ENCODE peak calls at places on chromosomes 4 and X, in five cellular contexts. F is A549, T is K562, E is GM12878, S is HepG2. G is an unnamed sample.

GRCh38 chrX:103531002-103531401 is 11.7 kb upstream of the RAB40A start:
- DNase-seq in F (no peak), E (no peak), S (no peak), T (no peak), G (no peak)

GRCh38 chr4:118032691-118033090 is 1.6 kb upstream of the NDST3 start:
- DNase-seq in F (no peak), T (no peak), S (no peak), E (no peak), G (peak; percentile 12)

GRCh38 chr4:141339966-141340365 is 119.3 kb downstream of the ZNF330 start:
- DNase-seq in S (no peak), F (no peak), E (no peak), T (no peak), G (no peak)

GRCh38 chrX:108945883-108946523 is 209.6 kb upstream of the IRS4 start:
- DNase-seq in S (no peak), F (no peak), E (no peak), T (no peak), G (no peak)

GRCh38 chr4:123421227-123421941 is 24.8 kb downstream of the SPRY1 start:
- DNase-seq in S (no peak), E (no peak), T (no peak), F (no peak), G (no peak)

GRCh38 chrX:110746014-110746413 is 49.6 kb downstream of the CHRDL1 start:
- DNase-seq in T (no peak), S (no peak), E (no peak), F (no peak), G (no peak)

GRCh38 chr4:186018756-186019155 is 50.2 kb upstream of the TLR3 start:
- DNase-seq in S (no peak), E (no peak), T (no peak), F (no peak), G (no peak)

GRCh38 chrX:153507484-153508178 is 9.8 kb upstream of the ATP2B3 start:
- DNase-seq in S (peak; percentile 27), T (peak; percentile 89), F (peak; percentile 88), E (no peak), G (peak; percentile 86)

GRCh38 chrX:38754102-38754790 is 47.0 kb upstream of the MID1IP1 start:
- DNase-seq in S (peak; percentile 19), T (peak; percentile 39), E (peak; percentile 31), F (no peak), G (peak; percentile 12)

GRCh38 chr4:139501531-139502311 is 47.8 kb downstream of the RAB33B start:
- DNase-seq in T (no peak), S (no peak), E (no peak), F (no peak), G (no peak)

GRCh38 chr4:3047464-3048286 is 26.7 kb downstream of the HTT-AS start:
- DNase-seq in F (peak; percentile 16), S (peak; percentile 57), T (peak; percentile 53), E (peak; percentile 99), G (peak; percentile 87)

GRCh38 chrX:18129694-18130093 is 91.0 kb downstream of the BEND2 start:
- DNase-seq in E (peak; percentile 2), T (no peak), F (no peak), S (no peak), G (no peak)

GRCh38 chr4:76373919-76374552 is 46.9 kb downstream of the CCDC158 start:
- DNase-seq in T (no peak), S (no peak), F (no peak), E (no peak), G (no peak)

GRCh38 chr4:95758001-95758400 is 81.9 kb upstream of the PDHA2 start:
- DNase-seq in T (no peak), F (no peak), S (no peak), E (no peak), G (no peak)

GRCh38 chrX:155148724-155149537 is 67.3 kb upstream of the VBP1 start:
- DNase-seq in S (peak; percentile 15), T (peak; percentile 23), E (no peak), F (peak; percentile 5), G (peak; percentile 17)

GRCh38 chr4:59973496-59973895 is 1226.6 kb upstream of the ADGRL3 start:
- DNase-seq in E (no peak), S (no peak), F (no peak), T (no peak), G (no peak)

GRCh38 chr4:88989990-88990389 is 67.0 kb downstream of the FAM13A start:
- DNase-seq in E (no peak), T (no peak), F (no peak), S (no peak), G (no peak)

GRCh38 chrX:45699158-45699557 is 498.5 kb upstream of the DIPK2B start:
- DNase-seq in F (no peak), T (no peak), S (peak; percentile 0), E (no peak), G (no peak)

GRCh38 chr4:95507147-95507546 is 41.6 kb downstream of the UNC5C start:
- DNase-seq in T (no peak), F (no peak), S (no peak), E (no peak), G (no peak)

GRCh38 chrX:13088155-13088485 is 43.7 kb upstream of the FAM9C start:
- DNase-seq in S (no peak), F (no peak), T (no peak), E (no peak), G (no peak)

GRCh38 chr4:176778491-176778890 is 14.2 kb downstream of the VEGFC start:
- DNase-seq in T (no peak), F (no peak), E (no peak), S (no peak), G (no peak)

GRCh38 chr4:99949999-99950912 is at the start of gene H2AZ1:
- DNase-seq in E (peak; percentile 92), F (peak; percentile 93), S (peak; percentile 97), T (peak; percentile 97), G (peak; percentile 98)

GRCh38 chrX:52852110-52852872 is 15.6 kb downstream of the XAGE3 start:
- DNase-seq in S (no peak), T (no peak), F (no peak), E (no peak), G (no peak)

GRCh38 chrX:24902808-24903207 is 113.0 kb downstream of the ARX start:
- DNase-seq in F (no peak), E (no peak), S (no peak), T (no peak), G (no peak)

GRCh38 chr4:61994036-61994435 is 793.9 kb downstream of the ADGRL3 start:
- DNase-seq in E (no peak), S (no peak), T (no peak), F (no peak), G (no peak)

GRCh38 chrX:35098419-35098818 is 155.8 kb downstream of the FAM47B start:
- DNase-seq in E (no peak), T (no peak), S (no peak), F (no peak), G (no peak)

GRCh38 chr4:73870778-73871177 is 1.6 kb downstream of the CXCL1 start:
- DNase-seq in T (no peak), E (no peak), S (no peak), F (no peak), G (no peak)

GRCh38 chr4:138400528-138400927 is 158.4 kb upstream of the SLC7A11 start:
- DNase-seq in S (no peak), F (no peak), E (no peak), T (no peak), G (no peak)

GRCh38 chr4:67483868-67484602 is 61.3 kb downstream of the CENPC start:
- DNase-seq in T (no peak), S (no peak), F (no peak), E (no peak), G (peak; percentile 28)

GRCh38 chr4:163167333-163167626 is 590 bp upstream of the NAF1 start:
- DNase-seq in E (no peak), T (no peak), S (no peak), F (no peak), G (no peak)

GRCh38 chr4:163166041-163166579 is 580 bp downstream of the NAF1 start:
- DNase-seq in T (peak; percentile 52), F (peak; percentile 13), E (no peak), S (peak; percentile 26), G (peak; percentile 45)

GRCh38 chr4:163164591-163164990 is 2.1 kb downstream of the NAF1 start:
- DNase-seq in S (no peak), E (no peak), F (no peak), T (no peak), G (no peak)

GRCh38 chr4:163164110-163164509 is 2.6 kb downstream of the NAF1 start:
- DNase-seq in S (no peak), E (no peak), T (no peak), F (no peak), G (no peak)

GRCh38 chr4:163165217-163166017 is 1.3 kb downstream of the NAF1 start:
- DNase-seq in T (no peak), S (no peak), E (no peak), F (no peak), G (no peak)
- TF ChIP-seq ESRRA in T (no peak), S (no peak), E (no peak), F (no peak), G (no peak)

GRCh38 chr4:169491211-169491610 is 121.2 kb downstream of the NEK1 start:
- DNase-seq in S (no peak), F (no peak), T (no peak), E (no peak), G (no peak)

GRCh38 chr4:169493164-169493524 is 119.2 kb downstream of the NEK1 start:
- DNase-seq in T (no peak), F (no peak), E (no peak), S (no peak), G (no peak)

DNA sequence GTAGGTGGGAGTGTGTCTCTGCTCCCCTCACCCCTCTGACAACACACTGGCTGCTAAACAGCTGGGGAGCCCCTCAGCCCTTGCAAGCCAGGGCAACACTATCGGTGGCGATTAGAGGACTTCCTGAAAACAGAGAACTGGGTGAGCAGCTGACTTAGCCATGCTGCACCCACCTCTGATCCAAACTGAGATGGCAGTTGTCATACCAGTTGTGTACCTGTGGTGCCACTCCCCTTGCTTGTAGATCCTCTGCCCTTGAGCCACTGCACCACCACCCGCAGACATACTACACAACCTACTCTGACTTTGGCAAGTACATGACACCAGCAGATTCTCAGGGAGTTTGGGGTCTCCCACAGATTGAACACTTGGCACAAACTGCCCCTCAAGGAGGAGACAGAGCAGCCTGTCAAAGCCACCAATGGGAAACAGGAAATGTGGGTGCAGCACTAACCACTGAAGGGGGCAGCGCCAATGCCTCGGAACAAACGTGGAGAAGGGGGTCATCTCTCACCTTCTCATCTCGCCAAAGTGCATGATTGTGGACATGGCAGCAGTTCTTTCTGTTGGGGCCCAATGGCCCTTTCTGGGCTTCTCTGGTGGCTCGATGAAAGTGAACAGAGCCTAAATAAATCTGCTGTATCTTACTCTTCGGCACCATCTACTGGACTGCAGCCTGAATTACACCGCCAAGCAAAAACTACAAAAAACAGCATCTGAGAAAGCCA is 119.8 kb downstream of the NEK1 start:
- DNase-seq in F (peak; percentile 25), T (peak; percentile 43), E (peak; percentile 13), S (peak; percentile 39), G (peak; percentile 27)
- TF ChIP-seq ESRRA in F (no peak), T (no peak), E (no peak), S (no peak), G (no peak)

GRCh38 chr4:46442963-46443362 is 53.0 kb upstream of the GABRA2 start:
- DNase-seq in E (no peak), F (no peak), T (no peak), S (no peak), G (no peak)
- TF ChIP-seq ESRRA in E (no peak), F (no peak), T (no peak), S (no peak), G (no peak)

DNA sequence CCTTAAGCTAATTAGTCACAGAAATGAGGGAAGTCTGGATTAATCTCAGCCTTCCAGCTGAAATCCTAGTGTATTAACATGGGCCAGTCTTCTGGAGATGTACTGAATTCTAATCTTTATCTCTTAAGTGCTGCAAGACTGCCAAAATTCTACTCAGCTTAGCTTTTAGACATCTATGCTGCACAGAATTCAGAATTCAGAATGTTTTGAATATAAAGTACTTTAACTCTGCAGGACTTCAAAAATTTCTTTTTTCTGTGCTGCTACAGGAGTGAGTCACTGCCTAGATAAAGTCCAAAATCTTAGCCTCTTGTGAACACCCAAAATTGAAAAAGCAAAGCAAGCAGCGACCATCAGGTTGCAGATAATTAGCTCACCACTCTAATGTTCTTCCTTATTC is 1092.6 kb upstream of the PCDH10 start:
- DNase-seq in E (no peak), F (no peak), T (no peak), S (no peak), G (no peak)
- TF ChIP-seq ESRRA in E (no peak), F (no peak), T (no peak), S (no peak), G (no peak)

G was measured in WTC11.